ENCODE peak calls at places on chromosomes 5 and 9, in seven cellular contexts. C, G, S, R, B, E and L are unnamed samples.
A peak's percentile ranks its signal among the peaks of the same experiment; 100 is the strongest.

GRCh38 chr9:135526730-135527571 is 5.7 kb downstream of the LCN1 start:
- DNase-seq in C (peak; percentile 56), G (peak; percentile 54), S (no peak), R (no peak), B (no peak), E (peak; percentile 74), L (no peak)

GRCh38 chr5:40834391-40834848 is 602 bp downstream of the RPL37 start:
- DNase-seq in C (no peak), G (no peak), S (no peak), R (no peak), B (no peak), E (no peak), L (no peak)

GRCh38 chr9:136053757-136054142 is 41.3 kb downstream of the NACC2 start:
- DNase-seq in C (no peak), G (no peak), S (peak; percentile 11), R (no peak), B (peak; percentile 23), E (no peak), L (no peak)

GRCh38 chr5:78328585-78329173 is 31.7 kb upstream of the SCAMP1 start:
- DNase-seq in C (no peak), G (no peak), S (no peak), R (no peak), B (no peak), E (no peak), L (no peak)

GRCh38 chr9:111037744-111038335 is 430 bp downstream of the LPAR1 start:
- DNase-seq in C (peak; percentile 70), G (peak; percentile 6), S (peak; percentile 12), R (no peak), B (peak; percentile 86), E (no peak), L (peak; percentile 14)

GRCh38 chr9:69861011-69861410 is 40.4 kb downstream of the CFAP95 start:
- DNase-seq in C (no peak), G (no peak), S (no peak), R (no peak), B (no peak), E (no peak), L (no peak)

GRCh38 chr5:39461007-39461682 is 36.4 kb upstream of the DAB2 start:
- DNase-seq in C (no peak), G (no peak), S (no peak), R (peak; percentile 9), B (no peak), E (no peak), L (peak; percentile 3)

GRCh38 chr9:137379761-137380161 is 43.2 kb downstream of the EXD3 start:
- DNase-seq in C (no peak), G (no peak), S (no peak), R (no peak), B (no peak), E (no peak), L (no peak)

GRCh38 chr9:100064872-100065581 is 33.8 kb downstream of the ERP44 start:
- DNase-seq in C (no peak), G (no peak), S (no peak), R (no peak), B (no peak), E (no peak), L (no peak)

GRCh38 chr9:91712811-91713210 is 237.2 kb downstream of the ROR2 start:
- DNase-seq in C (no peak), G (no peak), S (no peak), R (no peak), B (peak; percentile 52), E (no peak), L (no peak)

GRCh38 chr9:79254900-79255651 is 316.7 kb upstream of the TLE4 start:
- DNase-seq in C (no peak), G (no peak), S (no peak), R (no peak), B (no peak), E (no peak), L (no peak)

GRCh38 chr5:171858303-171858702 is 72.7 kb downstream of the SMIM23 start:
- DNase-seq in C (no peak), G (peak; percentile 19), S (no peak), R (no peak), B (peak; percentile 40), E (peak; percentile 40), L (no peak)

GRCh38 chr9:114836769-114837168 is 30.9 kb upstream of the TNFSF15 start:
- DNase-seq in C (no peak), G (no peak), S (no peak), R (no peak), B (no peak), E (no peak), L (no peak)

GRCh38 chr5:85049020-85049419 is 664.3 kb upstream of the EDIL3 start:
- DNase-seq in C (peak; percentile 52), G (peak; percentile 4), S (no peak), R (no peak), B (no peak), E (no peak), L (no peak)

GRCh38 chr9:130839237-130840111 is 4.4 kb downstream of the ABL1 start:
- DNase-seq in C (no peak), G (no peak), S (no peak), R (no peak), B (no peak), E (no peak), L (no peak)

GRCh38 chr5:14922456-14922855 is 50.9 kb upstream of the ANKH start:
- DNase-seq in C (no peak), G (no peak), S (no peak), R (no peak), B (no peak), E (no peak), L (no peak)

GRCh38 chr5:117731445-117731844 is 1156.8 kb upstream of the SEMA6A start:
- DNase-seq in C (no peak), G (no peak), S (no peak), R (no peak), B (no peak), E (no peak), L (no peak)

GRCh38 chr9:110006657-110007056 is 201.3 kb downstream of the C9orf152 start:
- DNase-seq in C (no peak), G (no peak), S (no peak), R (no peak), B (no peak), E (no peak), L (no peak)

GRCh38 chr5:179120421-179120861 is 60.3 kb downstream of the ZNF354C start:
- DNase-seq in C (no peak), G (no peak), S (no peak), R (no peak), B (no peak), E (no peak), L (no peak)

GRCh38 chr9:127566351-127567001 is 45.6 kb upstream of the STXBP1 start:
- DNase-seq in C (no peak), G (no peak), S (no peak), R (no peak), B (no peak), E (no peak), L (no peak)

GRCh38 chr5:14742427-14743010 is 78.0 kb downstream of the OTULIN start:
- DNase-seq in C (no peak), G (no peak), S (no peak), R (no peak), B (no peak), E (no peak), L (no peak)

GRCh38 chr5:123545506-123545905 is 33.5 kb downstream of the CSNK1G3 start:
- DNase-seq in C (no peak), G (no peak), S (no peak), R (no peak), B (no peak), E (peak; percentile 28), L (no peak)

GRCh38 chr9:132114102-132114707 is 34.5 kb upstream of the MED27 start:
- DNase-seq in C (peak; percentile 93), G (peak; percentile 40), S (no peak), R (no peak), B (no peak), E (peak; percentile 82), L (no peak)

DNA sequence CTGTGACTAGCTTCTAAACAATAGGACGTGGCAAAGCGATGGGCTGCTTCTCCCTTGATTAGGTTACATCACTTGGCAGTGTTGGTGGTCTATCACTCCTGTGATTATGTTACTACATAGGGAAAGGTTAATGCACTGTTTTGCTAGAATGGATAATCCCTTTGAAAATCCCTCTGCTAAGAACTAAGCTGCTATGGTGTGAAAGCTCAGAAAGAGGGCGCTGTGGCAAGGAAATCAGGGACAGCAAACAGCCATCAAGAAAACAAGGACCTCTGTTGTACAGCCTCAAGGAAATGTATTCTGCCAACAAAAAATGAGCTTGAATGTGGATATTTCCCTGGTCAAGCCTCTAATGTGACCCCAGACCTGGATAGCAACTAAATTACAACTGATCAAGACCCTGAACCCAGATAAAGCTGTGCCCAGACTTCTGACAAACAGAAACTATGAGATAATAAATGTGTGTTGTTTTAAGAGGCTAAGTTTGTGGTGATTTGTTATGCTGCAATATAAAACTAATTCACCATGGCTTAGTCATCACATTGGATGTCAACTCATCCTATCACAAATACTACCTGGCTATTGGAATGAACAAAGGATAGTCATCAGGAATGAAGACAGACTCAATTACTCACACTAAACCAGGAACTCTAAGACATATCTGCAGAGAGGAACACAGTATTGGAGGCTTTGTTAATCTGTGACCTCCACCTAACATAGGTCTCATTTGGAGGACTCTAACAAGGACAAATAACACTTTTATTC is 1215.9 kb downstream of the EFNA5 start:
- DNase-seq in C (peak; percentile 53), G (peak; percentile 5), S (no peak), R (no peak), B (peak; percentile 2), E (no peak), L (no peak)
- TF ChIP-seq TAF1 in C (no peak), G (no peak), S (no peak), R (no peak), B (no peak), E (no peak), L (no peak)

GRCh38 chr9:13841801-13842462 is 472.0 kb downstream of the NFIB start:
- DNase-seq in C (no peak), G (no peak), S (no peak), R (no peak), B (no peak), E (no peak), L (no peak)
- TF ChIP-seq TAF1 in C (no peak), G (no peak), S (no peak), R (no peak), B (no peak), E (no peak), L (no peak)

GRCh38 chr5:127517110-127517479 is 345 bp upstream of the PRRC1 start:
- DNase-seq in C (no peak), G (peak; percentile 57), S (no peak), R (peak; percentile 2), B (no peak), E (no peak), L (peak; percentile 1)
- TF ChIP-seq TAF1 in C (no peak), G (no peak), S (no peak), R (no peak), B (no peak), E (no peak), L (no peak)

GRCh38 chr5:169956756-169957155 is 23.5 kb downstream of the INSYN2B start:
- DNase-seq in C (no peak), G (peak; percentile 3), S (no peak), R (no peak), B (no peak), E (no peak), L (no peak)
- TF ChIP-seq TAF1 in C (no peak), G (no peak), S (no peak), R (no peak), B (no peak), E (no peak), L (no peak)